ENCODE peak calls at places on chromosomes 7 and 10, in nine cellular contexts. D is stimulated activated CD4-positive, alpha-beta T cell treated with anti-CD3 and anti-CD28 coated beads, Interleukin-15, amount 100 ng/mL, for 1 hour; X is A549; S is HFF-Myc; H is G401; J is OCI-M1; P is fibroblast of the conjunctiva; I is left ventricle myocardium inferior; E is AG04450. O is an unnamed sample.
A peak's percentile ranks its signal among the peaks of the same experiment; 100 is the strongest.

GRCh38 chr7:105389090-105389650 is 449 bp upstream of the SRPK2 start:
- DNase-seq in D (peak; percentile 7), X (peak; percentile 89), S (no peak), H (peak; percentile 50), J (peak; percentile 46), P (no peak), I (peak; percentile 49), E (no peak), O (no peak)

GRCh38 chr10:69628876-69629275 is 1.2 kb upstream of the FAM241B start:
- DNase-seq in D (no peak), X (no peak), S (no peak), H (peak; percentile 80), J (no peak), P (no peak), I (no peak), E (no peak), O (no peak)

GRCh38 chr7:106603300-106603699 is 57.7 kb downstream of the CCDC71L start:
- DNase-seq in D (no peak), X (no peak), S (no peak), H (no peak), J (no peak), P (no peak), I (no peak), E (no peak), O (no peak)

GRCh38 chr7:106284516-106285050 is at the start of gene NAMPT:
- DNase-seq in D (peak; percentile 43), X (no peak), S (no peak), H (peak; percentile 31), J (no peak), P (no peak), I (peak; percentile 60), E (no peak), O (no peak)

GRCh38 chr7:113085781-113086390 is 741 bp downstream of the GPR85 start:
- DNase-seq in D (no peak), X (no peak), S (no peak), H (peak; percentile 84), J (peak; percentile 83), P (no peak), I (no peak), E (no peak), O (no peak)

GRCh38 chr10:88278912-88279311 is 304.2 kb downstream of the RNLS start:
- DNase-seq in D (no peak), X (no peak), S (no peak), H (no peak), J (no peak), P (no peak), I (no peak), E (no peak), O (no peak)

GRCh38 chr10:133100706-133101463 is 13.2 kb downstream of the ADGRA1 start:
- DNase-seq in D (no peak), X (no peak), S (no peak), H (peak; percentile 96), J (peak; percentile 12), P (no peak), I (no peak), E (no peak), O (no peak)

GRCh38 chr7:30594055-30594539 is 581 bp upstream of the GARS1 start:
- DNase-seq in D (no peak), X (peak; percentile 46), S (no peak), H (no peak), J (peak; percentile 63), P (no peak), I (peak; percentile 25), E (no peak), O (no peak)

GRCh38 chr7:45123913-45124312 is 12.4 kb upstream of the TBRG4 start:
- DNase-seq in D (no peak), X (no peak), S (no peak), H (no peak), J (no peak), P (no peak), I (no peak), E (no peak), O (no peak)

GRCh38 chr10:51386248-51386885 is 312.1 kb downstream of the PRKG1 start:
- DNase-seq in D (no peak), X (no peak), S (no peak), H (no peak), J (no peak), P (no peak), I (no peak), E (no peak), O (no peak)

GRCh38 chr7:145986248-145986874 is 130.2 kb upstream of the CNTNAP2 start:
- DNase-seq in D (no peak), X (no peak), S (no peak), H (no peak), J (no peak), P (no peak), I (no peak), E (no peak), O (no peak)

GRCh38 chr10:71486465-71487114 is 89.9 kb downstream of the CDH23 start:
- DNase-seq in D (peak; percentile 19), X (no peak), S (no peak), H (no peak), J (peak; percentile 65), P (no peak), I (peak; percentile 50), E (no peak), O (no peak)

GRCh38 chr7:99267530-99268360 is 4.9 kb upstream of the MYH16 start:
- DNase-seq in D (no peak), X (peak; percentile 91), S (peak; percentile 19), H (peak; percentile 77), J (no peak), P (peak; percentile 17), I (no peak), E (peak; percentile 62), O (no peak)